ENCODE peak calls at places on chromosomes 11 and 22, in seven cellular contexts. M is aorta, U is PC-3, H is pancreas, B is spleen, O is right atrium auricular region, D is lower lobe of right lung. G is an unnamed sample. For H3K4me1, the result is how much of the 10 kb centered on the place peaks cover.

GRCh38 chr22:17601031-17601430 is 27.5 kb downstream of the ATP6V1E1 start:
- DNase-seq in H (no peak), M (peak), U (no peak), B (peak), D (no peak), O (no peak), G (no peak)

GRCh38 chr11:31826530-31827438 is 15.7 kb upstream of the PAX6 start:
- DNase-seq in H (no peak), U (no peak), D (no peak), O (no peak), M (no peak), B (no peak), G (no peak)

GRCh38 chr11:11626128-11626527 is 4.3 kb upstream of the GALNT18 start:
- DNase-seq in B (no peak), U (peak), H (no peak), O (no peak), M (no peak), D (no peak), G (no peak)

GRCh38 chr22:20192972-20193760 is 42.3 kb upstream of the CCDC188 start:
- DNase-seq in M (no peak), U (no peak), O (no peak), H (no peak), B (no peak), D (no peak), G (no peak)

GRCh38 chr11:43130616-43131015 is 181.2 kb upstream of the API5 start:
- DNase-seq in O (no peak), M (no peak), U (no peak), D (no peak), B (no peak), H (no peak), G (no peak)

GRCh38 chr22:26314656-26315055 is 114.4 kb upstream of the ASPHD2 start:
- DNase-seq in D (no peak), B (no peak), H (no peak), M (no peak), O (no peak), U (no peak), G (no peak)

GRCh38 chr22:36147196-36147788 is 13.3 kb downstream of the APOL3 start:
- DNase-seq in H (no peak), D (no peak), M (no peak), B (no peak), U (no peak), O (no peak), G (no peak)

GRCh38 chr11:29780756-29781155 is 236.1 kb downstream of the KCNA4 start:
- DNase-seq in O (no peak), U (no peak), D (no peak), M (no peak), B (no peak), H (no peak), G (no peak)

GRCh38 chr11:19607656-19608360 is 104.8 kb upstream of the NAV2 start:
- DNase-seq in O (no peak), B (no peak), M (no peak), D (no peak), H (no peak), U (no peak), G (no peak)

DNA sequence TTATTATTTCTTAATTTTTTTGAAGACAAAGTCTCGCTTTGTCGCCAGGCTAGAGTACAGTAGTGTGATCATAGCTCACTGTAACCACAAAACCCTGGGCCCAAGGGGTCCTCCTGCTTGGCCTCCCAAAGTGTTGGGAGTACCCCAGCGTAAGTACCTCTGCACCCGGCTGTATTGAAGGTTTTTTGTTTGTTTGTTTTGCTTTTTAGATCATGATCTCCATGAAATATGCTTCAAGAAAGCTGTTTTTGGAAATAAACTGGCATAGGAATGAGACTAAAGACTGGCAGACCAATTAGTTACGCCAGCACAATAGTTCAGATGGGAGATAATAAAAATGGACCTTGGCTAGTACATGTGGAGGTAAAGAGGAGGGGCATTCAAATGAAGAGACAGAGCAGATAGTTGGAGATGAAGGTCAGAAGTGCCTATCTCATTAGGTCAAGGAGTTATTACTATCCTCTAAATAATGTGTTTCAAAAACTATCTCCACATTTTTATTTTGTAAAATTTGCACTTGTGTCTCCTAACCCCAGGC is 4.1 kb upstream of the MRPL48 start:
- DNase-seq in U (no peak), H (no peak), B (no peak), M (no peak), D (no peak), O (no peak), G (no peak)
- H3K4me3 ChIP-seq in U (no peak), H (no peak), B (no peak), M (no peak), D (no peak), O (no peak), G (no peak)

DNA sequence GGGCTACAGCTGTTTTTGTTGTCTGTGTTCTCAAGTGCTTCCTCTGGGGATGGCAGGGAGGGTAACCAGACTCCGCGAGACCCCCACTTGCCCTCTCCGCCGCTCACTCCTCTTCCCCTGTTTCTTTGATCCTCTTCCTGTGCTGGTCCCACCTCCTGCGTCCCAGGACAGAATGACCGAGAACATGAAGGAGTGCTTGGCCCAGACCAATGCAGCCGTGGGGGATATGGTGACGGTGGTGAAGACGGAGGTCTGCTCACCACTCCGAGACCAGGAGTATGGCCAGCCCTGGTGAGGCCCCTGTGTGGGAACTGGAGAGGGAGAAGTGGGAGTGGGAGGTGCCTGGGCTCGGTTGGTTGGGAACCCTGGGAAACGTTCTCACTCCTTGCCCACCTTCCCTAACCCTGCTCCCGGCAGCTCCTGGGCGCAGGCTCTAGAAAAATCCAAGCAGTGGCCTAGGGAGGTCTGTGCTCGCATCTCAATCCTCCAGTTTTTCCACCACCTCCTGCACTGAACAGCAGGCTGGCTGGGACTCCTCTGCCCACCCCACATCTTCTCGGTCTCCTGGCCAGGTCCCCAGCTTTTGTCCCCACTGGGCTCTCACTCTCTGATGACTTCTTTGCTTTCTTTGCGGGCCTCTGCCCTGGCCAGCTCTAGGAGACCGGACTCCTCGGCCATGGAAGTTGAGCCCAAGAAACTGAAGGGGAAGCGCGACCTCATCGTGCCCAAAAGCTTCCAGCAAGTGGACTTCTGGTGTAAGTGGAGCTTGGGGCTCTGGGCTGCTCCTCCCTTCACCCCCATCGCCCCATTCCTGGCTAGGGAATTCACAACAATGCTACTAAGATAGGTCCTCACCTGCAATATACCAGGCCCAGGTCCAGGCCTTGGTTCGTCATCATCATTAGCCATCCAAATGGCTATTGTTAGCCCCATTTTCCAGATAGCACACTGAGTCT is 35.4 kb downstream of the PRDM11 start:
- DNase-seq in U (no peak), O (no peak), B (no peak), M (peak), D (no peak), H (no peak), G (no peak)
- H3K27ac ChIP-seq in U (no peak), O (peak), B (peak), M (peak), D (peak), H (peak), G (peak)

DNA sequence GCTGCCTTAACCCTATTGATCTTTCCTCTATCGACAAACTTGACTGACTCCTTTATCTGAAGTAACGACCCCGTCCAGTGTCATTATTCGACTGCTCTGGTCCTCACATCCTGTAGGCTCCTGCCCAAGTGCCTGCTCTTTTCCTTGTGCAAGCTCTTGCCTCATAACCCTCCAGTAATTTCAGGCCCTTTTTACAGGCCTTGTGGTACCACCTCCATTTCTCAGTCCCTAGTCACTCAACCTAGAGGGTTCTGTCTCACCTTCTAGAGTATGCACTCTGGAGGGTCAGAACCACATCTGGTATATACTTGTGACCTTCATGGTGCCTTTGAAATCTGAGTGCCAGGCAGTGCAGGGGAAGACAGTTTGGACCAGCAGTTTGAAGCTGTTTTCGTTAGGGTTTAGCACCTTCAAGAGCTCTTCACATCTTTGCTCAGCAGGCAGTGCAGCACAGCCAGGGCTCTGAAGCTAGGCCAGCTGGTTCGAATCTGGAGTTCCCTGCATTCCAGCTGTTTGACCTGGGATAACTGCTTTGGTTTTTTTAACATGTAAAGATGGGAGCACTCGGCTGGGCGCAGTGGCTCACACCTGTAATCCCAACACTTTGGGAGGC is 11.2 kb downstream of the SNRPD3 start:
- DNase-seq in H (no peak), B (no peak), D (no peak), U (no peak), M (peak), O (no peak), G (no peak)
- H3K4me1 ChIP-seq in H (under half), B (half or more), D (under half), U (under half), M (under half), O (under half), G (under half)

GRCh38 chr22:27792452-27793165 is 8.9 kb downstream of the MN1 start:
- DNase-seq in H (no peak), D (no peak), B (no peak), O (no peak), U (no peak), M (peak), G (no peak)

GRCh38 chr22:27794244-27794643 is 7.3 kb downstream of the MN1 start:
- DNase-seq in B (no peak), U (no peak), D (no peak), H (no peak), M (peak), O (no peak), G (no peak)

GRCh38 chr22:27791494-27792241 is 9.9 kb downstream of the MN1 start:
- DNase-seq in B (no peak), U (no peak), M (no peak), O (no peak), H (no peak), D (no peak), G (no peak)

GRCh38 chr22:27788889-27789288 is 12.7 kb downstream of the MN1 start:
- DNase-seq in U (no peak), D (no peak), B (no peak), H (no peak), O (no peak), M (peak), G (no peak)

DNA sequence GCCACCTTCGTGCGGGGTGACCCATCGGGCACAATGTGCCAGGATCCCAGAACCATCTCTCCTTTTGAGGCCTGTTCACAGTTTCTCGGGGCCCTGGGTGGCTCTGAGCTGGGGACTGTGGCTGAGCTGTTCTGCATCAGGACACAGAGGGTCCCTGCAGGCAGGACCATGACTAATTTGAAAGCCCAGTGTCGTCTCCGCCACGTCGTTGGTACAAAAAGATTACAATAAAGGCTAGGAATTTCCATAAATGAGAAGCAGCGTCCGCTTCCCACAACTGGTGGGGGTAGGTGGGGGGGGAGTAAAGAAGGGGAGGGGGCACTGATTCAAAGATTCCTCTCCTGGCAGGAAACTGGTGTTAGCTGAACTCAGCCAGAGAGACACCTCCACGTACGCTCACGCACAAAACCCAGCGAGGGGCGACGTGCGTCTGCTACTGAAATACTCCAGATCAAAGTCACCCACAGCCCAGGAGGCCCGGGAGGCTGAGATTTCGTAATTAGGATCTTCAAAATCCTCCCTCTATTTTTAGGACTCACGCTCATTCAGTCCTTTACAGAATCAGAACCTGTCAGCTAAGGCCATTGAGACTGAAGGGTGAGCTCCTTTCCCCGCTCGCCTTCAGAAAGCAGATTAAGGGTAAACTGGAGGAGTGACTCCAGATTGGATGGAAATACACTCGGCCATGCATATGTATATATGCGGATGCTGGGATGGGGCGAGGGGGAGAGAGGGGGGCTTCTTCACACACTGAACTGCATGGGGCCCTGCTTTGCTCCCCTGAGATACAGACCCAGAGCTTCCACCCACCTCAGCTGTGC is 10.9 kb downstream of the MN1 start:
- DNase-seq in H (no peak), B (no peak), O (no peak), M (no peak), U (no peak), D (no peak), G (no peak)
- H3K4me3 ChIP-seq in H (no peak), B (no peak), O (peak), M (no peak), U (no peak), D (no peak), G (no peak)

GRCh38 chr22:50475652-50476002 is 792 bp upstream of the SBF1 start:
- DNase-seq in H (no peak), M (no peak), D (no peak), O (no peak), U (no peak), B (no peak), G (no peak)
- H3K27ac ChIP-seq in H (no peak), M (no peak), D (peak), O (no peak), U (no peak), B (no peak), G (peak)

DNA sequence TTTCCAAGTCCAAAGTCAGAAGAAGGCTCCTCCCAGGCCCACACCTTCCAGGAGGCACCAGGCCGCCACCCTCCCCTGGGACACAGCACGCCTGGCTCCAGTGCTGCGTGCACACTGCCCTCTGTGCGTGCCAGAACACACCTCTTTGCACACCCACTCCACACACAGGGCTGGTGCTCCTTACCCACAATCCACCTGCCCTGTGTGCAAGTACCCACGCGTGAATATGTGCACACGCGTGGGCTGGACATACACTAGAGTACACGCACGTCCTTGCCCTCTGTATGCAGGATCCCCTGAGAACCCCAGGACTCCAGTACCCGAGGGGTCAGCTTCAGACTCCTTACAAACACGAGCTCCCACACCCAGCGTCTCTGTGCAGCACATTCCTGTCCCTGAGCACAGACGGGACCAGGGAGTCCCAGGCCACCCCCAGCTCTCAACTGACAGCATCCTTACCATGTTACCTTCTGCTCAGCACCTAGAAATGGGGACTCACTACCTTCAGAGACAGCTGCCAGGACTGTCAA is 2.8 kb downstream of the DUSP8 start:
- DNase-seq in O (no peak), U (no peak), D (no peak), B (peak), H (peak), M (peak), G (peak)
- H3K4me1 ChIP-seq in O (half or more), U (under half), D (under half), B (half or more), H (under half), M (under half), G (under half)

GRCh38 chr11:117873828-117874125 is 2.7 kb downstream of the FXYD6 start:
- DNase-seq in O (no peak), D (no peak), B (no peak), H (no peak), U (no peak), M (no peak), G (no peak)

GRCh38 chr11:117874253-117874909 is 2.1 kb downstream of the FXYD6 start:
- DNase-seq in D (no peak), M (no peak), B (no peak), H (no peak), O (no peak), U (no peak), G (no peak)

GRCh38 chr11:117875397-117876048 is 935 bp downstream of the FXYD6 start:
- DNase-seq in U (no peak), H (no peak), M (no peak), B (no peak), D (no peak), O (no peak), G (no peak)

GRCh38 chr11:117876049-117876340 is 463 bp downstream of the FXYD6 start:
- DNase-seq in D (no peak), U (no peak), M (no peak), B (no peak), O (no peak), H (no peak), G (no peak)

DNA sequence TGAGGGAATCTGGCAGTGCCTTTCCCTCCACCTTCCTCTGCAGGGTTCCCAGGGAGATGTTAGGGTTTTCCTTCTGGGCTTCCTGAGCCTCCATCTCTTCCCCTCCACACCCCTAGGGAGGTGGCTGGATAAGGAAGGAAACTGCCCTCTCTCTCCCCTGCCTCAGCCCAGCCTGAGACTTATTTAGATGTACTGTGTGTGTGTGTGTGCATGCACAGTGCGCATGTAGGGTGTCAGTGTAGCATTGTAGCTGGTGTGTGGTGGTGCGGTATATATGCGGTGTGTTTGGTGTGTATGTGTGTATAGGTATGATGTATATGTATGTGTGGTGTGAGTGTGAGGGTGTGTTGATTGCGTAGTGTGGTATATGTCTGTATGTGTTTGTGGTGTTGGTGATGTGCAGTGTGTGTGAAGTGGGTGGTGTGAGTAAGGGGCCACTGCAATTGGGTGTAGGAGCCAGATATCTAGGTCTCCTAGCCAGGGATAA is 1.5 kb downstream of the FXYD6 start:
- DNase-seq in M (no peak), O (no peak), U (no peak), H (no peak), B (no peak), D (no peak), G (no peak)
- H3K4me3 ChIP-seq in M (no peak), O (peak), U (no peak), H (no peak), B (peak), D (peak), G (peak)

GRCh38 chr11:86696004-86696403 is 23.6 kb upstream of the ME3 start:
- DNase-seq in B (no peak), U (peak), D (no peak), M (no peak), O (no peak), H (no peak), G (no peak)
- H3K27ac ChIP-seq in B (no peak), U (peak), D (no peak), M (no peak), O (no peak), H (no peak), G (no peak)